ENCODE peak calls at places on chromosomes 2 and 18, in five cellular contexts. L, U, D, W and P are unnamed samples.
A peak's percentile ranks its signal among the peaks of the same experiment; 100 is the strongest.

GRCh38 chr2:74867841-74868658 is 34.1 kb downstream of the HK2 start:
- DNase-seq in W (no peak), L (no peak), D (no peak), U (no peak), P (peak; percentile 60)

GRCh38 chr18:77049938-77050337 is 82.6 kb downstream of the MBP start:
- DNase-seq in D (no peak), W (no peak), U (no peak), L (no peak), P (no peak)

GRCh38 chr2:96150007-96150406 is 4.8 kb upstream of the DUSP2 start:
- DNase-seq in U (no peak), D (no peak), L (no peak), W (no peak), P (no peak)

GRCh38 chr2:208280933-208281332 is 14.9 kb downstream of the PIKFYVE start:
- DNase-seq in D (no peak), L (no peak), W (no peak), U (no peak), P (peak; percentile 13)

GRCh38 chr18:778194-779007 is 33.6 kb downstream of the YES1 start:
- DNase-seq in W (no peak), U (no peak), D (no peak), L (no peak), P (no peak)

GRCh38 chr2:62826141-62826540 is 120.6 kb downstream of the EHBP1 start:
- DNase-seq in D (no peak), W (no peak), L (no peak), U (no peak), P (no peak)

GRCh38 chr2:226911932-226912331 is 76.1 kb downstream of the RHBDD1 start:
- DNase-seq in L (no peak), D (no peak), W (no peak), U (no peak), P (peak; percentile 78)

GRCh38 chr2:72112981-72113846 is 34.4 kb downstream of the CYP26B1 start:
- DNase-seq in W (no peak), L (no peak), D (no peak), U (no peak), P (no peak)

GRCh38 chr2:127991742-127992141 is 36.1 kb downstream of the SAP130 start:
- DNase-seq in L (no peak), U (no peak), D (no peak), W (no peak), P (no peak)

GRCh38 chr2:179825494-179825893 is 35.9 kb downstream of the ZNF385B start:
- DNase-seq in U (no peak), D (peak; percentile 20), L (no peak), W (no peak), P (no peak)

GRCh38 chr2:9982248-9982647 is 30.8 kb downstream of the GRHL1 start:
- DNase-seq in U (no peak), W (no peak), L (no peak), D (no peak), P (no peak)

GRCh38 chr2:226256237-226256636 is 543.4 kb downstream of the IRS1 start:
- DNase-seq in U (no peak), D (no peak), L (no peak), W (no peak), P (peak; percentile 76)

GRCh38 chr18:54224379-54225014 is at the start of gene MBD2:
- DNase-seq in D (peak; percentile 97), L (peak; percentile 99), U (peak; percentile 96), W (peak; percentile 96), P (peak; percentile 96)

GRCh38 chr2:6826081-6826913 is 39.4 kb downstream of the CMPK2 start:
- DNase-seq in L (peak; percentile 48), U (no peak), D (peak; percentile 56), W (no peak), P (peak; percentile 93)

GRCh38 chr2:60386436-60386835 is 167.0 kb downstream of the BCL11A start:
- DNase-seq in U (no peak), W (no peak), D (no peak), L (no peak), P (no peak)

GRCh38 chr2:233419626-233420431 is 65.5 kb downstream of the DGKD start:
- DNase-seq in L (no peak), W (no peak), D (no peak), U (no peak), P (no peak)

GRCh38 chr2:226130192-226130591 is 669.4 kb downstream of the IRS1 start:
- DNase-seq in D (no peak), U (no peak), L (no peak), W (no peak), P (peak; percentile 22)

GRCh38 chr2:200308001-200308400 is 1.5 kb downstream of the SPATS2L start:
- DNase-seq in L (no peak), W (no peak), U (no peak), D (no peak), P (peak; percentile 24)